ENCODE peak calls at places on chromosomes 16 and 17, in five cellular contexts. O is Daoy, X is naive B cell, D is kidney glomerular epithelial cell, U is NCI-H187. W is an unnamed sample.

GRCh38 chr17:38578229-38578628 is 27.5 kb downstream of the SRCIN1 start:
- DNase-seq in O (no peak), X (no peak), D (no peak), U (no peak), W (no peak)

GRCh38 chr17:29614345-29615047 is 8.2 kb downstream of the CORO6 start:
- DNase-seq in O (no peak), X (no peak), D (no peak), U (no peak), W (no peak)

GRCh38 chr17:21525464-21526130 is 149.4 kb downstream of the KCNJ12 start:
- DNase-seq in O (no peak), X (no peak), D (no peak), U (no peak), W (no peak)

GRCh38 chr17:78173025-78173715 is 4.8 kb downstream of the SYNGR2 start:
- DNase-seq in O (no peak), X (peak; percentile 64), D (no peak), U (no peak), W (no peak)

GRCh38 chr16:30121741-30122620 is 1.0 kb downstream of the MAPK3 start:
- DNase-seq in O (no peak), X (no peak), D (no peak), U (no peak), W (no peak)

GRCh38 chr16:30025574-30025973 is 2.6 kb downstream of the C16orf92 start:
- DNase-seq in O (no peak), X (no peak), D (no peak), U (no peak), W (no peak)

GRCh38 chr16:50837324-50837723 is 95.4 kb downstream of the CYLD start:
- DNase-seq in O (no peak), X (no peak), D (no peak), U (no peak), W (no peak)

GRCh38 chr17:40648326-40648968 is 829 bp upstream of the SMARCE1 start:
- DNase-seq in O (peak; percentile 24), X (peak; percentile 1), D (peak; percentile 60), U (no peak), W (no peak)

GRCh38 chr17:74380086-74380958 is 13.0 kb downstream of the GPR142 start:
- DNase-seq in O (peak; percentile 42), X (no peak), D (no peak), U (peak; percentile 78), W (peak; percentile 34)

W was measured in A172.